ENCODE peak calls at places on chromosomes 7 and 10, in four cellular contexts. X is T-helper 1 cell, T is NCI-H1092, N is nephron progenitor cell. V is an unnamed sample.

GRCh38 chr7:38222481-38223096 is 44.5 kb downstream of the STARD3NL start:
- DNase-seq in X (no peak), T (peak; percentile 21), N (no peak), V (peak; percentile 77)

GRCh38 chr10:123069271-123069670 is 60.5 kb downstream of the ACADSB start:
- DNase-seq in X (no peak), T (no peak), N (no peak), V (peak; percentile 46)

GRCh38 chr7:151992375-151992774 is 33.1 kb upstream of the GALNT11 start:
- DNase-seq in X (peak; percentile 12), T (peak; percentile 57), N (peak; percentile 61), V (peak; percentile 74)

GRCh38 chr10:14356921-14357320 is 26.2 kb upstream of the FRMD4A start:
- DNase-seq in X (no peak), T (no peak), N (no peak), V (no peak)

GRCh38 chr10:29798876-29799690 is 164.3 kb upstream of the SVIL start:
- DNase-seq in X (no peak), T (no peak), N (no peak), V (no peak)

GRCh38 chr10:58660577-58661255 is 148.0 kb downstream of the BICC1 start:
- DNase-seq in X (no peak), T (no peak), N (no peak), V (no peak)

GRCh38 chr10:60185426-60185825 is 204.2 kb downstream of the ANK3 start:
- DNase-seq in X (no peak), T (no peak), N (no peak), V (no peak)

GRCh38 chr10:22624289-22624738 is 90.1 kb downstream of the PIP4K2A start:
- DNase-seq in X (no peak), T (no peak), N (no peak), V (no peak)

GRCh38 chr7:132485600-132486594 is 90.4 kb downstream of the PLXNA4 start:
- DNase-seq in X (peak; percentile 11), T (no peak), N (no peak), V (no peak)

GRCh38 chr10:132509506-132510173 is 27.9 kb upstream of the INPP5A start:
- DNase-seq in X (no peak), T (no peak), N (no peak), V (no peak)

GRCh38 chr10:22341936-22342222 is 3.4 kb upstream of the SPAG6 start:
- DNase-seq in X (no peak), T (no peak), N (no peak), V (no peak)

GRCh38 chr7:134632937-134633540 is 13.6 kb upstream of the BPGM start:
- DNase-seq in X (peak; percentile 16), T (peak; percentile 4), N (peak; percentile 12), V (peak; percentile 28)

GRCh38 chr7:86962623-86963022 is 96.8 kb downstream of the ELAPOR2 start:
- DNase-seq in X (no peak), T (no peak), N (no peak), V (no peak)

GRCh38 chr10:71509444-71509843 is 112.7 kb downstream of the CDH23 start:
- DNase-seq in X (no peak), T (no peak), N (no peak), V (no peak)

GRCh38 chr10:76202777-76203176 is 771.4 kb downstream of the LRMDA start:
- DNase-seq in X (no peak), T (no peak), N (no peak), V (no peak)

GRCh38 chr10:13483073-13483472 is 45.7 kb downstream of the BEND7 start:
- DNase-seq in X (no peak), T (no peak), N (peak; percentile 10), V (no peak)

GRCh38 chr10:71720304-71720672 is 710 bp upstream of the C10orf105 start:
- DNase-seq in X (no peak), T (no peak), N (no peak), V (no peak)

GRCh38 chr10:118737594-118738302 is 17.0 kb downstream of the CACUL1 start:
- DNase-seq in X (no peak), T (no peak), N (no peak), V (no peak)

GRCh38 chr10:79241990-79242619 is 105.2 kb upstream of the PPIF start:
- DNase-seq in X (peak; percentile 22), T (peak; percentile 22), N (peak; percentile 62), V (no peak)

GRCh38 chr10:44589181-44589884 is 204.4 kb upstream of the CXCL12 start:
- DNase-seq in X (no peak), T (no peak), N (no peak), V (no peak)

GRCh38 chr10:4699950-4700730 is 125.9 kb upstream of the AKR1E2 start:
- DNase-seq in X (no peak), T (no peak), N (no peak), V (no peak)

GRCh38 chr10:43361532-43362190 is 9.8 kb upstream of the FXYD4 start:
- DNase-seq in X (no peak), T (no peak), N (no peak), V (no peak)

GRCh38 chr10:68153473-68154210 is 44.4 kb downstream of the MYPN start:
- DNase-seq in X (no peak), T (no peak), N (no peak), V (peak; percentile 57)

V was measured in Ammon's horn.